ENCODE peak calls at places on chromosomes 6 and 20, in seven cellular contexts. A is fibroblast of lung; S is CD8-positive, alpha-beta T cell; X is pancreas; V is thyroid gland; L is stomach; H is cardiac fibroblast. D is an unnamed sample.

GRCh38 chr20:24160563-24161355 is 172.2 kb upstream of the GGTLC1 start:
- DNase-seq in S (no peak), H (peak; percentile 77), V (peak; percentile 67), X (no peak), A (peak; percentile 76), L (peak; percentile 63), D (no peak)

GRCh38 chr6:53043626-53044025 is 21.6 kb upstream of the FBXO9 start:
- DNase-seq in V (no peak), A (peak; percentile 86), X (no peak), S (no peak), H (peak; percentile 58), L (no peak), D (no peak)

GRCh38 chr6:2021713-2022125 is 223.7 kb downstream of the GMDS start:
- DNase-seq in H (peak; percentile 76), L (peak; percentile 80), S (no peak), A (peak; percentile 77), X (peak; percentile 52), V (peak; percentile 44), D (no peak)

GRCh38 chr6:147279423-147279822 is 75.2 kb downstream of the STXBP5 start:
- DNase-seq in V (no peak), X (no peak), L (no peak), S (no peak), H (peak; percentile 82), A (peak; percentile 53), D (no peak)

GRCh38 chr6:125829433-125829832 is 38.7 kb downstream of the NCOA7 start:
- DNase-seq in H (no peak), S (peak; percentile 23), A (no peak), X (no peak), V (no peak), L (no peak), D (no peak)

GRCh38 chr6:76861403-76861802 is 601.9 kb downstream of the HTR1B start:
- DNase-seq in X (no peak), H (no peak), S (no peak), L (peak; percentile 41), A (no peak), V (no peak), D (no peak)

GRCh38 chr6:36682328-36683144 is 4.0 kb downstream of the CDKN1A start:
- DNase-seq in L (peak; percentile 89), V (peak; percentile 97), A (no peak), H (no peak), X (peak; percentile 95), S (peak; percentile 79), D (no peak)

GRCh38 chr6:47149070-47149469 is 106.9 kb upstream of the ADGRF1 start:
- DNase-seq in V (no peak), L (no peak), A (no peak), S (no peak), H (no peak), X (no peak), D (no peak)

GRCh38 chr6:168184701-168185100 is 105.7 kb upstream of the FRMD1 start:
- DNase-seq in S (no peak), L (no peak), V (no peak), X (no peak), H (no peak), A (no peak), D (no peak)

GRCh38 chr6:159079367-159079766 is 34.6 kb upstream of the TAGAP start:
- DNase-seq in X (no peak), H (no peak), V (no peak), S (no peak), A (no peak), L (no peak), D (no peak)

GRCh38 chr20:48618631-48619030 is 209.2 kb downstream of the PREX1 start:
- DNase-seq in S (no peak), X (no peak), V (no peak), H (no peak), L (no peak), A (no peak), D (no peak)

GRCh38 chr6:166381733-166382499 is 824 bp downstream of the MPC1 start:
- DNase-seq in S (peak; percentile 68), L (peak; percentile 92), V (peak; percentile 92), A (peak; percentile 48), H (peak; percentile 52), X (peak; percentile 96), D (no peak)

GRCh38 chr6:41288025-41288777 is 1.7 kb upstream of the TREM1 start:
- DNase-seq in H (peak; percentile 20), V (peak; percentile 28), L (no peak), S (no peak), A (no peak), X (no peak), D (no peak)

GRCh38 chr20:53654932-53655674 is 61.5 kb upstream of the ZNF217 start:
- DNase-seq in S (no peak), X (no peak), A (no peak), L (peak; percentile 51), H (peak; percentile 20), V (no peak), D (no peak)
- H3K4me3 ChIP-seq in S (no peak overlapping the region), X (no peak overlapping the region), A (no peak overlapping the region), L (no peak overlapping the region), H (no peak overlapping the region), V (no peak overlapping the region), D (no peak overlapping the region)

GRCh38 chr6:129981598-129981997 is 36.8 kb upstream of the L3MBTL3 start:
- DNase-seq in A (no peak), X (no peak), L (no peak), H (peak; percentile 10), S (no peak), V (no peak), D (no peak)
- TF ChIP-seq CTCF in A (peak; percentile 13), X (no peak), L (no peak), H (peak; percentile 23), S (no peak), V (no peak), D (no peak)

GRCh38 chr6:42790549-42791181 is 8.8 kb downstream of the BICRAL start:
- DNase-seq in X (no peak), V (no peak), L (no peak), A (no peak), S (no peak), H (no peak), D (no peak)
- H3K4me3 ChIP-seq in X (no peak overlapping the region), V (no peak overlapping the region), L (no peak overlapping the region), A (no peak overlapping the region), S (no peak overlapping the region), H (no peak overlapping the region), D (peak overlapping the region; percentile 40)

DNA sequence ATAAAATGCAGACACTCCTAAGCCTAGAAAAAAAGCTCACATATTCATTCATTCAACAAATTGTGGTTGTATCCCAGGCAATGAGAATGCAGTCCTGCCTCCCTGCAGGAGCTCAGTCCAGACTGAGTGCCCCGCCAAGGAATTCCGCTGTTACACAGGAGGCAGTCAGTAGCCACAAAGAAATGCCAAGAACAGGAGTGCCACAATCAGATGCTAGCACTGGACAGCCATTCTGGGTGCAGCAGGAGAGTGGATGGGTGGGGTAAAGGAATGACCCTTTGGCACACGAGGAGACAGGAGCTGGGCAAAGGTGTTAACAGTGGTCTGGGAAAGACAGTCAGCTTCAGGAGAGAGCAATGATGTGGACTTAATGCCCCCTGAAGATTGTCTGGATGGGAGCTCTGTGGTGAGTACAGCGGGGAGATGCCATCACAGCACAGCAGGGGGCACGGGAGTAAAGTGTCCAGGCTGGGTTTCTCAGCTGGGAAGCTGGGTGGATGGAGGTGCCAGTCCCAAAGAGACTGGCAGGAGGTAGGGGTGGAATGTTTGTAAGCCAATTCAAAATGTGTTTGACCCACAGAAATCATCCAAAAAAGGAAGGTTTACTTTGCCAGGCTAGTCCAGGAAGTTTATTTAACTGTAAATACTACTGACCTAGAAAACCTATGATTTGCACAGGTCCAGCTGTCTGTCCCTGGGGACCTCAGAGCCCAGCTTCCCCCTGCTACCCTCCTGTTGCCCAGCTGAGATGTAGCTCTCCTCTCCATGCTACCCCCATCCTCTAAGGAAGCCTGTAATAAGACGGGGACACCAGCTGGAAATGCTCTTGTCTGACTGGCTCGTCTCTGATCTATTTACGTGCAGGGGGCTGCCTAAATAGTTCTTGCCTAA is 84.1 kb downstream of the SLC23A2 start:
- DNase-seq in L (peak; percentile 42), A (peak; percentile 72), X (no peak), H (peak; percentile 47), S (no peak), V (peak; percentile 49), D (peak; percentile 75)
- TF ChIP-seq CTCF in L (no peak), A (no peak), X (no peak), H (no peak), S (no peak), V (peak; percentile 26), D (peak; percentile 15)

DNA sequence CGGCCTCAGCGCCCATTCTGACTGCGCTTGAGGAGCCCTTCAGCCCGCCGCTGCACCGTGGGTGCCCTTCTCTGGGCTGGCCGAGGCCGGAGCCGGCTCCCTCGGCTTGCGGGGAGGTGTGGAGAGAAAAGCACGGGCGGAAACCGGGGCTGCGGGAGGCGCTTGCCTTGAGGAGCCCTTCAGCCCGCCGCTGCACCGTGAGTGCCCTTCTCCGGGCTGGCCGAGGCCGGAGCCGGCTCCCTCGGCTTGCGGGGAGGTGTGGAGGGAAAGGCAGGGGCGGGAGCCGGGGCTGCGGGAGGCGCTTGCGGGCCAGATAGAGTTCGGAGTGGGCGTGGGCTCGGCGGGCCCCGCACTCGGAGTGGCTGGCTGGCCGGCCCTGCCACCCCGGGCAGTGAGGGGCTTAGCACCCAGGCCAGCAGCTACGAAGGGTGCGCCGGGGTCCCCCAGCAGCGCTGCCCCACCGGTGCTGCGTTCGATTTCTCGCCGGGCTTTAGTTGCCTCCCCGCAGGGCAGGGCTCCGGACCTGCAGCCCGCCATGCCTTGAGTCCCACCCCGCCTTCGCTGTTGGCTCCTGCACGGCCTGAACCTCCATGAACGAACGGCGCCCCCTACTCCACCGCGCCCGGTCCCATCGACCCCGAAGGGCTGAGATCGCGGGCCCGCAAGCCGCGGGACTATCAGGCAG is 45.7 kb upstream of the MCUR1 start:
- DNase-seq in H (no peak), L (no peak), A (peak; percentile 13), V (no peak), S (no peak), X (peak; percentile 63), D (no peak)
- H3K4me3 ChIP-seq in H (peak overlapping the region; percentile 19), L (peak overlapping the region; percentile 20), A (peak overlapping the region; percentile 37), V (peak overlapping the region; percentile 23), S (no peak overlapping the region), X (peak overlapping the region; percentile 6), D (peak overlapping the region; percentile 57)

GRCh38 chr6:142071981-142072380 is 60.7 kb upstream of the GJE1 start:
- DNase-seq in V (no peak), H (no peak), S (no peak), X (no peak), A (no peak), L (no peak), D (no peak)
- TF ChIP-seq CTCF in V (no peak), H (peak; percentile 12), S (no peak), X (no peak), A (no peak), L (no peak), D (no peak)

GRCh38 chr6:145548941-145549652 is 186.2 kb downstream of the EPM2A start:
- DNase-seq in V (no peak), S (no peak), A (no peak), X (no peak), L (no peak), H (no peak), D (no peak)
- H3K4me3 ChIP-seq in V (no peak overlapping the region), S (no peak overlapping the region), A (no peak overlapping the region), X (no peak overlapping the region), L (no peak overlapping the region), H (no peak overlapping the region), D (no peak overlapping the region)